ENCODE peak calls at places on chromosomes 11 and 22, in four cellular contexts. W is HepG2, C is Panc1, M is K562. Z is an unnamed sample.

GRCh38 chr11:65390099-65390941 is 3.9 kb downstream of the FRMD8 start:
- DNase-seq in W (no peak), M (no peak), C (no peak), Z (no peak)

GRCh38 chr11:118411523-118411922 is 10.1 kb downstream of the ATP5MG start:
- DNase-seq in W (peak; percentile 21), M (no peak), C (no peak), Z (no peak)

GRCh38 chr22:43017525-43018290 is 2.8 kb upstream of the PACSIN2 start:
- DNase-seq in C (no peak), W (no peak), M (no peak), Z (no peak)

GRCh38 chr11:69925366-69926196 is 106.4 kb upstream of the FGF3 start:
- DNase-seq in M (no peak), W (no peak), C (no peak), Z (no peak)

GRCh38 chr11:64090811-64091516 is 55.2 kb downstream of the FLRT1 start:
- DNase-seq in W (no peak), C (no peak), M (peak; percentile 25), Z (no peak)

GRCh38 chr11:131749100-131749499 is 378.7 kb downstream of the NTM start:
- DNase-seq in M (no peak), W (no peak), C (no peak), Z (no peak)

GRCh38 chr11:119626910-119627305 is 102.1 kb downstream of the NECTIN1 start:
- DNase-seq in W (no peak), C (no peak), M (no peak), Z (no peak)

GRCh38 chr22:27075028-27075678 is 417.8 kb downstream of the MIAT start:
- DNase-seq in W (no peak), C (no peak), M (no peak), Z (no peak)

GRCh38 chr11:103942646-103943045 is 93.8 kb upstream of the DDI1 start:
- DNase-seq in C (no peak), M (no peak), W (no peak), Z (no peak)

GRCh38 chr11:76550781-76551180 is 106.0 kb downstream of the EMSY start:
- DNase-seq in W (no peak), C (no peak), M (no peak), Z (no peak)

GRCh38 chr11:128521697-128522062 is 65.7 kb downstream of the ETS1 start:
- DNase-seq in M (no peak), W (no peak), C (no peak), Z (no peak)

GRCh38 chr11:8202428-8203160 is 33.8 kb upstream of the RIC3 start:
- DNase-seq in M (peak; percentile 17), C (no peak), W (no peak), Z (no peak)

GRCh38 chr11:75325713-75326438 is 25.6 kb downstream of the ARRB1 start:
- DNase-seq in W (no peak), C (peak; percentile 70), M (no peak), Z (peak; percentile 71)

GRCh38 chr22:17064498-17065100 is 20.2 kb upstream of the IL17RA start:
- DNase-seq in C (no peak), W (no peak), M (no peak), Z (no peak)

GRCh38 chr11:104090767-104091166 is 54.3 kb downstream of the DDI1 start:
- DNase-seq in M (no peak), C (no peak), W (no peak), Z (no peak)

GRCh38 chr11:105100206-105100605 is 39.4 kb downstream of the CARD18 start:
- DNase-seq in W (no peak), C (no peak), M (no peak), Z (no peak)

GRCh38 chr11:64055077-64055476 is 19.3 kb downstream of the FLRT1 start:
- DNase-seq in M (no peak), C (no peak), W (no peak), Z (no peak)

GRCh38 chr11:69144719-69145365 is 10.9 kb upstream of the SMIM38 start:
- DNase-seq in M (no peak), W (no peak), C (no peak), Z (no peak)

GRCh38 chr11:73939096-73939495 is 11.7 kb upstream of the DNAJB13 start:
- DNase-seq in C (no peak), M (no peak), W (no peak), Z (no peak)

GRCh38 chr11:117970400-117971024 is 15.7 kb upstream of the IL10RA start:
- DNase-seq in W (no peak), M (no peak), C (no peak), Z (no peak)

GRCh38 chr11:103453901-103454300 is 344.7 kb downstream of the DYNC2H1 start:
- DNase-seq in M (no peak), C (no peak), W (no peak), Z (no peak)

GRCh38 chr11:7353100-7353499 is 101.4 kb downstream of the SYT9 start:
- DNase-seq in W (peak; percentile 26), M (peak; percentile 28), C (peak; percentile 32), Z (peak; percentile 22)

GRCh38 chr22:35313311-35314121 is 13.8 kb downstream of the TOM1 start:
- DNase-seq in W (peak; percentile 70), C (peak; percentile 53), M (peak; percentile 31), Z (no peak)

GRCh38 chr22:32620992-32621391 is 146.4 kb downstream of the FBXO7 start:
- DNase-seq in M (no peak), C (no peak), W (peak; percentile 24), Z (no peak)

GRCh38 chr11:67022341-67022933 is 497 bp upstream of the SYT12 start:
- DNase-seq in M (no peak), C (no peak), W (no peak), Z (peak; percentile 75)

GRCh38 chr11:57874981-57875380 is 113.4 kb downstream of the CTNND1 start:
- DNase-seq in W (no peak), C (no peak), M (peak; percentile 13), Z (no peak)

GRCh38 chr11:19392321-19392720 is 151.6 kb upstream of the E2F8 start:
- DNase-seq in C (no peak), W (no peak), M (no peak), Z (no peak)

GRCh38 chr11:128488471-128488870 is 98.9 kb downstream of the ETS1 start:
- DNase-seq in W (no peak), C (no peak), M (no peak), Z (no peak)

GRCh38 chr11:118870396-118871343 is 13.0 kb upstream of the CXCR5 start:
- DNase-seq in C (no peak), M (no peak), W (peak; percentile 28), Z (no peak)

GRCh38 chr11:125166347-125166841 is 1.8 kb downstream of the PKNOX2 start:
- DNase-seq in W (no peak), C (no peak), M (no peak), Z (no peak)

GRCh38 chr11:71946144-71946571 is 17.3 kb downstream of the RNF121 start:
- DNase-seq in C (no peak), M (no peak), W (peak; percentile 22), Z (no peak)

GRCh38 chr11:132335311-132335710 is 964.9 kb downstream of the NTM start:
- DNase-seq in W (no peak), C (no peak), M (no peak), Z (no peak)

GRCh38 chr11:64862914-64863313 is 15.5 kb downstream of the EHD1 start:
- DNase-seq in C (no peak), W (no peak), M (no peak), Z (no peak)

GRCh38 chr22:41966607-41967240 is 2.5 kb upstream of the SEPTIN3 start:
- DNase-seq in W (peak; percentile 52), C (peak; percentile 48), M (peak; percentile 51), Z (peak; percentile 48)

GRCh38 chr11:19846654-19847330 is 134.2 kb downstream of the NAV2 start:
- DNase-seq in M (no peak), C (no peak), W (no peak), Z (no peak)

DNA sequence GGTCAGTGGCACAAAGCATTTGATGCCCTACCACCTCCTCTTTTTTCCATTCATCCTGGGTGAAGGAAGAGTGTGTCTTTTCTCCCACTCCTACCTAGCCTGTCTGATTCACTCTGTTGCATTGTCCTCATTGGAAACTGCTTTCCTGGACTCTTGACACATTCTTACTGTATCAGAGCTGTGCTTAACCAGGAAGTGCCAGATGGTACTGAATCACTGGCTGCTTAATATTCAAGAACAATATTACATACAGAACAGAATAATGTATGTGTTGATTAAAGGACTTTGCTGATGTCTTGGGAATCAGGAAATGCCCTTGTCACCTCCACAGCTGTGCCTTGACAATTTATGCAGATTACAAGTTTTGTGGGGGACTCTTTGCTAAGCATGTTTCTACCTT is 44.4 kb downstream of the SVIP start:
- DNase-seq in C (no peak), M (no peak), W (no peak), Z (no peak)
- TF ChIP-seq TCF7L2 in C (no peak), M (no peak), W (no peak), Z (no peak)

DNA sequence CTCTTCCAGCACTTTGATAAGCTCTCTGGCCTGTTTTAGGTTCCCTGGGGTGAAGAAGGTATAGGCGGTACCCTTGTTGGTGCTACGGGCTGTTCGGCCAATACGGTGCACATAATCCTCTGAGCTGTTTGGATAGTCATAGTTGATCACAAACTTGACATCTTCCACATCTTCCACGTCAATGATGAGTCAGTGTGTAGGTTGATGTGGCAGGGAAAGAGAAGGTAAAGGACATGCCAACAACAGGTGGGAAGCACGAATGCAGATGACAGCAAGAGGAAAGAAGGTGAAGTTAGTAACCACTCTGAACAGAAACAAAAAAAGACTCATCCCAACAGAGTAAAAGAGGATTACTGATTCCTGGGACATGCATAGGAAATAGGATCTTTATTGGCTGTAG is 18.2 kb downstream of the DDX17 start:
- DNase-seq in M (no peak), W (no peak), C (no peak), Z (no peak)
- TF ChIP-seq TCF7L2 in M (no peak), W (no peak), C (no peak), Z (no peak)

GRCh38 chr22:45481661-45482060 is 21.0 kb upstream of the FBLN1 start:
- DNase-seq in C (no peak), M (no peak), W (no peak), Z (no peak)

GRCh38 chr22:45483319-45483718 is 19.4 kb upstream of the FBLN1 start:
- DNase-seq in M (no peak), C (no peak), W (no peak), Z (no peak)

GRCh38 chr22:45480717-45481116 is 22.0 kb upstream of the FBLN1 start:
- DNase-seq in W (no peak), C (no peak), M (no peak), Z (no peak)

GRCh38 chr22:45483918-45484499 is 18.7 kb upstream of the FBLN1 start:
- DNase-seq in C (no peak), M (no peak), W (peak; percentile 63), Z (no peak)

GRCh38 chr22:45482169-45482568 is 20.5 kb upstream of the FBLN1 start:
- DNase-seq in M (no peak), W (no peak), C (no peak), Z (no peak)
- TF ChIP-seq TCF7L2 in M (no peak), W (no peak), C (no peak), Z (no peak)

GRCh38 chr22:24076091-24076867 is 65.2 kb downstream of the CABIN1 start:
- DNase-seq in W (no peak), M (no peak), C (no peak), Z (no peak)
- TF ChIP-seq TCF7L2 in W (no peak), M (no peak), C (no peak), Z (no peak)

GRCh38 chr11:29937526-29937925 is 79.3 kb downstream of the KCNA4 start:
- DNase-seq in M (no peak), W (no peak), C (no peak), Z (no peak)
- TF ChIP-seq TCF7L2 in M (no peak), W (no peak), C (no peak), Z (no peak)

GRCh38 chr22:28442264-28442950 is 237.2 kb downstream of the TTC28 start:
- DNase-seq in M (peak; percentile 83), C (no peak), W (peak; percentile 74), Z (peak; percentile 6)
- TF ChIP-seq TCF7L2 in M (no peak), C (peak; percentile 42), W (no peak), Z (no peak)